ENCODE peak calls at places on chromosomes 13 and 19, in nine cellular contexts. T is body of pancreas, H is uterus, J is heart left ventricle, B is lower lobe of right lung, M is psoas muscle, A is hepatocyte, N is cardiac muscle cell, L is aorta. V is an unnamed sample. For H3K4me1 and H3K9me3, the result is how much of the 10 kb centered on the place peaks cover.

GRCh38 chr19:9075064-9075964 is 11.5 kb upstream of the OR1M1 start:
- DNase-seq in T (peak), H (peak), J (peak), B (peak), M (peak), A (peak), N (peak), L (peak), V (peak)

GRCh38 chr19:7004313-7004931 is 16.8 kb downstream of the MBD3L2B start:
- DNase-seq in T (no peak), H (no peak), J (no peak), B (no peak), M (no peak), A (peak), N (peak), L (no peak), V (no peak)

GRCh38 chr19:46907880-46908279 is 47.1 kb downstream of the ARHGAP35 start:
- DNase-seq in T (peak), H (peak), J (no peak), B (no peak), M (no peak), A (no peak), N (no peak), L (no peak), V (peak)

GRCh38 chr19:16018106-16018755 is 58.1 kb upstream of the TPM4 start:
- DNase-seq in T (no peak), H (no peak), J (no peak), B (no peak), M (no peak), A (no peak), N (no peak), L (peak), V (no peak)

GRCh38 chr19:49151339-49152217 is 3.6 kb downstream of the HRC start:
- DNase-seq in T (peak), H (peak), J (peak), B (peak), M (peak), A (peak), N (peak), L (peak), V (peak)

GRCh38 chr19:33678796-33679195 is 57.0 kb downstream of the CHST8 start:
- DNase-seq in T (peak), H (no peak), J (no peak), B (no peak), M (no peak), A (no peak), N (no peak), L (peak), V (peak)

GRCh38 chr13:44158741-44159632 is 214.6 kb upstream of the SERP2 start:
- DNase-seq in T (no peak), H (no peak), J (no peak), B (no peak), M (peak), A (peak), N (peak), L (no peak), V (peak)

GRCh38 chr19:34173145-34173956 is 1.0 kb downstream of the LSM14A start:
- DNase-seq in T (peak), H (peak), J (no peak), B (peak), M (peak), A (peak), N (peak), L (no peak), V (peak)

GRCh38 chr13:110055089-110055488 is 251.9 kb downstream of the COL4A1 start:
- DNase-seq in T (no peak), H (no peak), J (no peak), B (no peak), M (no peak), A (no peak), N (no peak), L (no peak), V (no peak)

GRCh38 chr13:54511356-54511755 is 1482.7 kb downstream of the OLFM4 start:
- DNase-seq in T (no peak), H (no peak), J (no peak), B (no peak), M (no peak), A (peak), N (no peak), L (no peak), V (no peak)

GRCh38 chr19:53947624-53948023 is 15.1 kb upstream of the CACNG8 start:
- DNase-seq in T (no peak), H (no peak), J (no peak), B (no peak), M (no peak), A (no peak), N (peak), L (peak), V (no peak)

DNA sequence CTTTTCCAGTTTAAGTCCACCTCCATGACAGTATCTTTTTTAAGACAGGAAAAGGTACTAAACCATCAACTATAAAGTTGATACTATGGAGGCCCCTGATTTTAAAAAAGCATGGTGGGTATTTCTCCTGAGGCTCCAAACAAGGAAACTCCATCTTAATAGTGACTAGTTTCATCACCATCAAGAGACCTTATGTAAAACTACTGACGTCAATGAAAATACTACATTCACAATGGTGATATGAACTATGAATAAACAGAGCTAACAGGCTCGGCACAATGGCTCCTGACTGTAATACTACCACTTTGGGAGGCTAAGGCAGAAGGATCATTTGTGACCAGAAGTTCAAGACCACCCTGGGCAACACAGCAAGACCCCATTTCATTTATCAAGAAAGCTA is 162.7 kb downstream of the KLF12 start:
- DNase-seq in T (no peak), H (no peak), J (no peak), B (no peak), M (no peak), A (no peak), N (no peak), L (no peak), V (no peak)
- H3K4me1 ChIP-seq in T (under half), H (under half), J (under half), B (under half), M (under half), A (under half), N (under half), L (under half), V (under half)

GRCh38 chr13:76168661-76169060 is 532.5 kb downstream of the LMO7 start:
- DNase-seq in T (no peak), H (no peak), J (no peak), B (no peak), M (no peak), A (no peak), N (no peak), L (no peak), V (no peak)
- H3K27ac ChIP-seq in T (no peak), H (no peak), J (no peak), B (no peak), M (no peak), A (no peak), N (no peak), L (no peak), V (no peak)

GRCh38 chr19:28331596-28331995 is 881.4 kb downstream of the UQCRFS1 start:
- DNase-seq in T (no peak), H (no peak), J (no peak), B (no peak), M (no peak), A (no peak), N (no peak), L (no peak), V (no peak)

GRCh38 chr19:28332886-28333285 is 880.1 kb downstream of the UQCRFS1 start:
- DNase-seq in T (no peak), H (no peak), J (no peak), B (no peak), M (no peak), A (no peak), N (no peak), L (no peak), V (no peak)

GRCh38 chr19:28332351-28332750 is 880.6 kb downstream of the UQCRFS1 start:
- DNase-seq in T (no peak), H (no peak), J (no peak), B (no peak), M (no peak), A (no peak), N (no peak), L (no peak), V (no peak)

GRCh38 chr19:28329429-28329828 is 883.5 kb downstream of the UQCRFS1 start:
- DNase-seq in T (no peak), H (no peak), J (no peak), B (no peak), M (no peak), A (no peak), N (no peak), L (no peak), V (no peak)

DNA sequence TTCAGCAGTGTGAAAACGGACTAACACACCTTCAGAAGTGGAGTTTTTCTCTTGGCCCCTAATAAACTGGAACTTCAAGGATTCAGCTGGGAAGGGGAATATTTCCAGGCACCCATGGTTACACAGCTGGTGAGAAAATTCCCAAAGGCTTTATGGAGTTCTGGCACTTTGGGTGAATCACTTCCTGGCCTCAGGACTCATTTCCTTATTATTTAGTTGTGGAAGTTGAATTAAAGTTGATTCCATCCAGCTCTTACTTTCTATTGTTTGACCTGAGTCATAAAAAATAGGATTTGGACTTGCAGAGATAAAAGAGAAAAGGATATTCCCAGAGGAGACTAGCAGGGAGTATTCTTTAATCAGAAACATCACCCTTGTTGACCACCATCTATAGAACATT is 882.1 kb downstream of the UQCRFS1 start:
- DNase-seq in T (no peak), H (no peak), J (no peak), B (no peak), M (no peak), A (no peak), N (peak), L (no peak), V (no peak)
- H3K9me3 ChIP-seq in T (under half), H (under half), J (under half), B (under half), M (under half), A (under half), N (under half), L (under half), V (under half)

GRCh38 chr19:4009990-4010807 is 2.7 kb downstream of the PIAS4 start:
- DNase-seq in T (peak), H (no peak), J (no peak), B (no peak), M (no peak), A (peak), N (no peak), L (no peak), V (no peak)

GRCh38 chr19:4013886-4014540 is 6.5 kb downstream of the PIAS4 start:
- DNase-seq in T (no peak), H (no peak), J (no peak), B (no peak), M (no peak), A (no peak), N (no peak), L (no peak), V (no peak)

GRCh38 chr19:4010808-4011110 is 3.2 kb downstream of the PIAS4 start:
- DNase-seq in T (no peak), H (no peak), J (no peak), B (no peak), M (no peak), A (peak), N (no peak), L (no peak), V (no peak)

GRCh38 chr19:4012975-4013634 is 5.6 kb downstream of the PIAS4 start:
- DNase-seq in T (no peak), H (no peak), J (no peak), B (no peak), M (no peak), A (peak), N (no peak), L (no peak), V (no peak)

DNA sequence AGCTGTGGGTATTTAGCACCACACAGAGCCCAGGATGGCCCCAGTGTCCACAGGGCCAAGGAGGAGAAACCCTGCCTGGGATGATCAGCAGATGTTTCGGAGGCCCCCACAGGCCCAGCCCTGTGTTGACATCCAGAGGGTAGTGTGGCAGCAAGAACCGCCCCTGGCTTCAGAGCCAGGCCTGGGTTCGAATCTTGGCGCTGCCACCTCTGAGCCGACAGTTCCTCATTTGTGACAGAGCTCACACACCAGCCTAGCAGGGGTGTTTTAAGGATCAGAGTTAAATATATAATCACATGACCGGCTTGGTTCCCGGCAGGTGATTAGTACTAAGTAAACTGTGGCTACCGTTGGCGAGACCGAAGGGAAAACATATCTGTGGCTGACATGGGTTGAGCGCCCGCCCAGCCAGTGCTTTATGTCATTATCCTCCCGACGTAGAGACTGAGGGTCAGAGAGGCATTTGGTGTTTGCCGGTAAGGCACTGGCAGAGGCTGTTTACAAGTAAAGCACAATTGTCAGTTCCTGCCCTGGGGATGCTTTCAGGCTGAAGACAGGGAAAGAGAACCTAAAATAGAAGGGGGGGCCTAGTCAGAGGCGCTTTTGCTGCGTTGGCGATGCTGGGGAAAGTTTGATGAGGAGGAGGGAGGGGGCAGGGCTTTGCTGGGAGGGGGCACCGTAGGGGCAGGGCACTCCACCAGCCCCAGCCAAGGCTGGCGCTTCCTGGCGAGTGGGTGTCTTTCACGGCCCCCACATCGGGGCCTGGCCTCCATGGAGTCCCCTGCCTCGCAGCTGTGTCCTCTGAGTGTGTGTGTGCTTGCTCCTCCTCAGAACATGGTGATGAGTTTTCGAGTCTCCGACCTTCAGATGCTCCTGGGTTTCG is 4.8 kb downstream of the PIAS4 start:
- DNase-seq in T (peak), H (no peak), J (no peak), B (no peak), M (no peak), A (peak), N (no peak), L (no peak), V (no peak)
- H3K4me1 ChIP-seq in T (half or more), H (under half), J (half or more), B (under half), M (half or more), A (under half), N (under half), L (under half), V (under half)

GRCh38 chr19:51593969-51594773 is 23.1 kb downstream of the ZNF175 start:
- DNase-seq in T (peak), H (peak), J (peak), B (peak), M (peak), A (peak), N (peak), L (peak), V (peak)
- H3K27ac ChIP-seq in T (no peak), H (peak), J (peak), B (peak), M (no peak), A (no peak), N (peak), L (no peak), V (no peak)

V was measured in right cardiac atrium.